ENCODE peak calls at places on chromosomes 3 and 15, in five cellular contexts. X is prostate gland, I is lower leg skin, Q is sigmoid colon, H is tibial nerve. T is an unnamed sample.

GRCh38 chr15:67210555-67211168 is 43.8 kb downstream of the AAGAB start:
- DNase-seq in X (no peak), I (no peak), Q (no peak), H (no peak), T (no peak)

GRCh38 chr15:68558318-68559305 is 20.2 kb upstream of the CORO2B start:
- DNase-seq in X (no peak), I (no peak), Q (peak; percentile 60), H (peak; percentile 10), T (no peak)

GRCh38 chr15:70420421-70421196 is 322.9 kb upstream of the TLE3 start:
- DNase-seq in X (no peak), I (no peak), Q (no peak), H (no peak), T (no peak)

GRCh38 chr15:74843445-74843828 is 481 bp upstream of the ULK3 start:
- DNase-seq in X (no peak), I (no peak), Q (no peak), H (no peak), T (no peak)

GRCh38 chr3:188239577-188239976 is 85.6 kb downstream of the LPP start:
- DNase-seq in X (no peak), I (no peak), Q (no peak), H (no peak), T (no peak)

GRCh38 chr3:185552358-185552877 is at the start of gene LIPH:
- DNase-seq in X (peak; percentile 61), I (no peak), Q (no peak), H (no peak), T (no peak)

GRCh38 chr3:160226740-160227048 is 1.5 kb downstream of the C3orf80 start:
- DNase-seq in X (no peak), I (no peak), Q (no peak), H (no peak), T (no peak)

GRCh38 chr3:138348950-138349739 is 766 bp downstream of the MRAS start:
- DNase-seq in X (no peak), I (no peak), Q (peak; percentile 74), H (no peak), T (no peak)

GRCh38 chr15:80404719-80405553 is 754 bp downstream of the ARNT2 start:
- DNase-seq in X (no peak), I (no peak), Q (no peak), H (no peak), T (peak; percentile 74)

GRCh38 chr3:62436785-62437184 is 63.4 kb upstream of the FEZF2 start:
- DNase-seq in X (peak; percentile 4), I (no peak), Q (no peak), H (no peak), T (no peak)

GRCh38 chr3:99319961-99320360 is 318.4 kb upstream of the COL8A1 start:
- DNase-seq in X (no peak), I (no peak), Q (no peak), H (no peak), T (no peak)

GRCh38 chr3:161171639-161172552 is 49.2 kb upstream of the NMD3 start:
- DNase-seq in X (no peak), I (no peak), Q (no peak), H (no peak), T (no peak)

GRCh38 chr3:159499031-159499793 is 489.4 kb upstream of the IL12A start:
- DNase-seq in X (no peak), I (no peak), Q (no peak), H (no peak), T (no peak)

GRCh38 chr3:37816271-37816670 is 45.4 kb upstream of the CTDSPL start:
- DNase-seq in X (no peak), I (no peak), Q (no peak), H (no peak), T (no peak)

DNA sequence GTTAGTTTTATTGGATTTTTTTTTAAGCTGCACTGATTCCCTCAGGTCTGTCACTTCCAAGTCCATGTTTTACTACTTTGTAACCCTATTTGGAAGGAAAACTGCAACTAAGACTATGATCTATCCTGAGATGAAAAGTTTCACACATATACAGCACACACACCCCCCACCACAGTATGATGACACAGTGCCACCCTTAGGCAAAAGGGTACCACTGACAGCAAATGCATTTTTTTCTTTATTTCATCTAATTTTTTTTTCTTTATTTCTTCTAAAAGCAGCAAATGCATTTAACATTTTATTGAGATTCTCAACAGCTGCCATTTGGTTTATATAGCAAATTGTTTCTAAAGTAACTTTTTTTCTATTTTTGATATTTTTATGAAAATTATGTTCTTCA is 21.2 kb downstream of the NGRN start:
- DNase-seq in X (no peak), I (no peak), Q (no peak), H (no peak), T (peak; percentile 42)
- TF ChIP-seq CTCF in X (peak; percentile 42), I (no peak), Q (peak; percentile 16), H (peak; percentile 19), T (peak; percentile 22)

DNA sequence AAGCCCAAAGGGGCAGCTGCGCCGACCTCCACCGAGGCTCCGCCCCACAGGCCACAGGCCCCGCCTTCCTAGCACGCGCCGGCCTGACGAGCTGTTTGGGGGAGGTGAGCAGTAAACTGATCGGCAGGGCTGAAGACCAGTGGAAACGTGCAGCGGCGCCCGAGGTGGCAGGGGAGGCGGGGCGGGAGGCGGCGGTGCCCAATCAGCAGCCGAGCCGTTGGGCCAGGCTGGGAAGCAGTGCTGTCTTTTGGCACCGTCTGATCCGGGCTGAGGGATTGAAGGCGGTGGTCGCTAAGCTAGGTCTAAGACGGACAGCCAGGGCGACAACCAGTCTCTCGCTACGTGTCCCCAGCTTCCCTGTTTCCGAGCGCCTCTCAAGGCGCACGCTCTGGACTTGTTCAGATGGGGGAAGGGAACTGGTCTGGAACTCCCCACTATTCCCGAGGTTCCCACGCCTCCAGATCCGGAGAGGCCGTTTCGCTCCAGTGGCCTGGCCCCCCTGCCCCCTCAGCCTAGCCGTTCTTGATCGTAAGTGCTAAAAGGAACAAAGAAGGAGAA is at the start of gene FMN1:
- DNase-seq in X (peak; percentile 88), I (peak; percentile 93), Q (peak; percentile 95), H (peak; percentile 69), T (peak; percentile 97)
- TF ChIP-seq POLR2A in X (peak; percentile 54), I (no peak), Q (no peak), H (peak; percentile 7), T (no peak)

GRCh38 chr3:85185495-85185894 is 226.7 kb downstream of the CADM2 start:
- DNase-seq in X (no peak), I (no peak), Q (no peak), H (no peak), T (no peak)

DNA sequence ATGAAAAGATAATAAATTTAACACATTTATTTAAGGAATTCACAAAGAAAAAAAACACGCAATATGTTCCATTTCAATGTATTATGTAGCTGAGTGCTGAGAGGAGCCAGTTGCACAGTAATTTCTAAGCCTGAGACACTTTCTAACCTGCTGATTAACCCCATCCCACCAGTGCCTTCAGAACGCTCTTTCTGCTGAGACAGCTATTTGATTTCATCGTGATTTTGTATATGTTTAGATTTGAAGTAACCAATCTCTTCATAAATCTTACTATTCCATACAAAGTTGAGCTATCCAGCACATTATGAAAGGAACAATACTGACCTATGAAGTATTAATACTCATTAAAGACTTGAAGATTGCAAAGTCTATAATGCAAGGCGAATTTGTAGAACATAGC is 224.6 kb downstream of the CADM2 start:
- DNase-seq in X (no peak), I (no peak), Q (no peak), H (no peak), T (no peak)
- TF ChIP-seq CTCF in X (no peak), I (no peak), Q (no peak), H (no peak), T (no peak)

DNA sequence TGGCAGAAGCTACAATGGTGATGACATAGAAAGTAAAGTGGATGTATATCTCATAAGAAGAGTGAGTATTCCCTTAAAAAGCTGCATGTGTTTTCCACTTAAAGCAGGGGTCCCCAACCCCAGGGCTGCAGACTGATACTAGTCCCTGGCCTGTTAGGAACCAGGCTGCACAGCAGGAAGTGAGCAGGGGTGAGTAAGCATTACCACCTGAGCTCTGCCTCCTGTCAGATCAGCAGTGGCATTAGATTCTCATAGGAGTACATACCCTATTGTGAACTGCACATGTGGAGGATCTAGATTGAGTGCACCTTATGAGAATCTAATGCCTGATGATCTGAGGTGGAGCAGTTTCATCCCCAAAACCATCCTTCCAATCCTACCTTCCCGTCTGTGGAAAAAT is 126.1 kb upstream of the CMC1 start:
- DNase-seq in X (no peak), I (no peak), Q (no peak), H (no peak), T (no peak)
- TF ChIP-seq POLR2A in X (no peak), I (no peak), Q (no peak), H (no peak), T (no peak)

GRCh38 chr3:66854752-66855151 is 143.4 kb upstream of the KBTBD8 start:
- DNase-seq in X (no peak), I (no peak), Q (no peak), H (no peak), T (no peak)

GRCh38 chr3:66860771-66861170 is 137.3 kb upstream of the KBTBD8 start:
- DNase-seq in X (no peak), I (no peak), Q (no peak), H (no peak), T (no peak)

GRCh38 chr3:66856555-66856954 is 141.6 kb upstream of the KBTBD8 start:
- DNase-seq in X (no peak), I (no peak), Q (no peak), H (no peak), T (no peak)

GRCh38 chr3:66863205-66864135 is 134.6 kb upstream of the KBTBD8 start:
- DNase-seq in X (no peak), I (no peak), Q (no peak), H (no peak), T (no peak)

GRCh38 chr3:66858656-66859381 is 139.3 kb upstream of the KBTBD8 start:
- DNase-seq in X (no peak), I (no peak), Q (no peak), H (no peak), T (no peak)
- TF ChIP-seq CTCF in X (no peak), I (no peak), Q (no peak), H (no peak), T (no peak)

GRCh38 chr15:33154366-33155166 is 39.9 kb downstream of the FMN1 start:
- DNase-seq in X (no peak), I (peak; percentile 73), Q (peak; percentile 76), H (peak; percentile 14), T (no peak)
- TF ChIP-seq POLR2A in X (no peak), I (no peak), Q (no peak), H (no peak), T (no peak)

DNA sequence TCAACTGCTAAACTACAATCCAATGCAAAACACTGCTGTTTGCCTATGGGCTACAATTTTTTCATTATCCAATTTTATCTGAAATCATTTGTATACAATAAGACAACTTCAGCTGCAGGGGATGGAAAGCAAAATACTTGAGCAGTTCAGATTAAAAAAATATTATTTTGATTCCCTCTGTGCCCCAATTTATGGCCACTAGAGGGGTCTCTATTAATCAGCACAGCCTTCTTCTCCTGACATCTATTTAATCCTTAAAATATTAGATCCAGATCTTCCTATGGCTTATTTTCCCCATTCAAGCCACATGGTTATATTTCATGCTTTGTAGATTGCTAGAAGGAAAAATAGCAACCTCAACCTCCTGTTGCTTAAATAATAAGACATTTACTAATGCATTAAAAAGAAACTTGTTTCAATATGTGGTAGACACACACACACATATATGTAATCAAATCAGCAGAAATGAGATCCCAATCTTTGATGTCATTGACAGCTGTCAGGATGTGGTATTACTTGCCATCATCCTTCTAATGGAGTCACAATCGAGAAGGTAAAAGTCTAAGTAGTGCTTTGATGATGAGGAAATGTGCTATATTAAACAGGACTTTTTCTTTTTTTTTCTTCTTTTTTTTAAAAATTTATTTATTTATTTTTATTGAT is 104.2 kb downstream of the P2RY1 start:
- DNase-seq in X (no peak), I (no peak), Q (no peak), H (no peak), T (no peak)
- TF ChIP-seq CTCF in X (no peak), I (no peak), Q (no peak), H (no peak), T (no peak)

GRCh38 chr15:90529369-90530249 is at the start of gene CRTC3:
- DNase-seq in X (peak; percentile 25), I (peak; percentile 25), Q (peak; percentile 72), H (peak; percentile 23), T (no peak)
- TF ChIP-seq POLR2A in X (peak; percentile 38), I (no peak), Q (no peak), H (peak; percentile 81), T (no peak)